ENCODE peak calls at places on chromosomes 16 and 17, in six cellular contexts. W, C, L, N, G and U are unnamed samples.

GRCh38 chr16:84141143-84141670 is 3.8 kb downstream of the HSDL1 start:
- DNase-seq in N (peak; percentile 34), G (peak; percentile 69), C (peak; percentile 56), W (peak; percentile 38), L (no peak), U (no peak)

GRCh38 chr16:68395167-68395786 is 53.0 kb downstream of the SMPD3 start:
- DNase-seq in N (no peak), G (no peak), C (no peak), L (no peak), W (no peak), U (no peak)

GRCh38 chr16:87806608-87807546 is 41.1 kb upstream of the KLHDC4 start:
- DNase-seq in N (peak; percentile 77), C (peak; percentile 56), W (peak; percentile 78), L (peak; percentile 86), G (peak; percentile 61), U (peak; percentile 75)

GRCh38 chr17:6465206-6466003 is 21.1 kb downstream of the PIMREG start:
- DNase-seq in N (no peak), G (no peak), C (no peak), W (no peak), L (peak; percentile 64), U (no peak)

GRCh38 chr16:67428146-67428731 is 2.7 kb upstream of the HSD11B2 start:
- DNase-seq in C (peak; percentile 83), N (peak; percentile 42), G (peak; percentile 81), W (peak; percentile 86), L (peak; percentile 82), U (no peak)

GRCh38 chr16:70380919-70381603 is 34.4 kb downstream of the DDX19A start:
- DNase-seq in L (peak; percentile 97), W (peak; percentile 92), G (peak; percentile 98), C (no peak), N (peak; percentile 93), U (peak; percentile 96)

GRCh38 chr17:29112780-29113295 is 67.4 kb downstream of the MYO18A start:
- DNase-seq in C (no peak), W (no peak), L (no peak), G (no peak), N (no peak), U (no peak)

GRCh38 chr16:10521681-10522274 is 58.6 kb downstream of the EMP2 start:
- DNase-seq in W (peak; percentile 45), C (peak; percentile 80), N (peak; percentile 42), L (peak; percentile 75), G (peak; percentile 79), U (peak; percentile 44)

GRCh38 chr17:28610372-28610771 is 3.6 kb downstream of the RSKR start:
- DNase-seq in L (no peak), G (no peak), C (no peak), N (no peak), W (no peak), U (no peak)

GRCh38 chr17:62625184-62625869 is 2.1 kb upstream of the MRC2 start:
- DNase-seq in G (no peak), C (no peak), L (peak; percentile 9), N (no peak), W (no peak), U (peak; percentile 72)

GRCh38 chr17:62627904-62628603 is 584 bp downstream of the MRC2 start:
- DNase-seq in G (no peak), C (peak; percentile 40), W (peak; percentile 55), L (peak; percentile 91), N (no peak), U (peak; percentile 65)

GRCh38 chr17:62627219-62627903 is at the start of gene MRC2:
- DNase-seq in W (peak; percentile 86), C (peak; percentile 43), G (no peak), L (peak; percentile 93), N (peak; percentile 31), U (peak; percentile 87)

GRCh38 chr17:62625870-62626200 is 1.6 kb upstream of the MRC2 start:
- DNase-seq in C (no peak), G (no peak), N (no peak), W (no peak), L (peak; percentile 13), U (no peak)

DNA sequence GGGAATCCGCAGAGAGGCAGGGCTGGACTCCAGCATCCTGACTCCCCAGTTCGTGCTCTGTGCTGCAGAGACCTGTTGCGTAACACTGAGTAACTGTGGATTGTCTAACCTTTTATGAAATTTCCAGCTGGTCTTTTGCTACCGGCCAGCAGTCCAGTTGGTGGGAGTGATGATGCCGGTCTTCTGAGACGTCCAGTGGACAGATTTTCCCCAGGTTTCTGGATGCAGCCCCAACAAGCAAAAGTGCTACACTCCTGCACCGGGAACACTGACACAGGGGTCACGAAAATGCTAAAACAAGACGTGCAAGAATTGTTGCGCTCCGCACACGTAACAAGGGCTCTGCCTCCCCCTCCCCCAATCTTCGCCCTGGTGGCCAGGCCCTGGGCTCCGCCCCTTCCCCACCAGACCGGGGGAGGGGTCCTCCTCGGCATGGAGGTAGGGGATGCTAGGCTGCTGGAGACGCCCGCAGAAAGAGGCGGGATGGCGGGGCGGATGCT is 701 bp upstream of the MRC2 start:
- DNase-seq in N (no peak), C (no peak), G (peak; percentile 31), W (peak; percentile 82), L (peak; percentile 88), U (peak; percentile 53)
- TF ChIP-seq REST in N (no peak), C (no peak), G (no peak), W (no peak), L (no peak), U (no peak)

DNA sequence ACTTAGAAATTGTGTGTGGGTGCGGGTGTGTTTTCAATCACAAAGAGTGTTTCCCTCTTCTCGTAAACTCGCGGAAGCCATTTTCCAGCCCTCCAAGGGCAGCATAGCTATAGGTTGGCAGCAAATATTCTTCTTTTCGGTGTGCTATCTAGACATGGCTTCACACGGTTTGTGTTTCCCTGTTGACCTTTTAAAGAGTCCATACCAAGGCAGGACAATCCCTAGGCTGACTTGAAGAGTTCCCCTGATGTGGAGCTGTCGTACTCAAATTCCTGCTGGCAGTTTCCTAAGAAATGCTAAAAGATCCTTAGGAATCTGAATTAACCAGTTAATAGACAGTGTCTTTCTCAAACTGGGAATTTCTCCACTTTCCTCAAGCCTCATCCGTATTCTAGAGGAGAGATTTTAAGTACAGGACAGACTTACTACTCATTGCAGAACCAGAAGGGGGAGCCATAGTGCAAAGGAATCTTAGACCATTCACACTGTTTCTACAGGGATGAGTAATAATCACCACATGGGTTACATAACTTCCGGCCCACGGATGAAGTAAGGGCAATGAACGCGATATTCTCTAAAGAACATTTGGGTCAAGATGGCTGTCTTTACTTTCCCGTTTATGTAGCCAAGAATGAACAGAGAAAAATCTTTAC is 288.6 kb upstream of the ELAC2 start:
- DNase-seq in W (peak; percentile 34), N (peak; percentile 81), L (peak; percentile 60), C (peak; percentile 75), G (peak; percentile 69), U (peak; percentile 27)
- TF ChIP-seq CTCF in W (peak; percentile 18), N (peak; percentile 85), L (peak; percentile 79), C (peak; percentile 49), G (peak; percentile 76), U (no peak)

GRCh38 chr16:59552164-59552563 is 818.0 kb upstream of the GOT2 start:
- DNase-seq in G (peak; percentile 3), N (no peak), C (no peak), W (no peak), L (no peak), U (no peak)
- TF ChIP-seq REST in G (no peak), N (no peak), C (no peak), W (no peak), L (no peak), U (no peak)

DNA sequence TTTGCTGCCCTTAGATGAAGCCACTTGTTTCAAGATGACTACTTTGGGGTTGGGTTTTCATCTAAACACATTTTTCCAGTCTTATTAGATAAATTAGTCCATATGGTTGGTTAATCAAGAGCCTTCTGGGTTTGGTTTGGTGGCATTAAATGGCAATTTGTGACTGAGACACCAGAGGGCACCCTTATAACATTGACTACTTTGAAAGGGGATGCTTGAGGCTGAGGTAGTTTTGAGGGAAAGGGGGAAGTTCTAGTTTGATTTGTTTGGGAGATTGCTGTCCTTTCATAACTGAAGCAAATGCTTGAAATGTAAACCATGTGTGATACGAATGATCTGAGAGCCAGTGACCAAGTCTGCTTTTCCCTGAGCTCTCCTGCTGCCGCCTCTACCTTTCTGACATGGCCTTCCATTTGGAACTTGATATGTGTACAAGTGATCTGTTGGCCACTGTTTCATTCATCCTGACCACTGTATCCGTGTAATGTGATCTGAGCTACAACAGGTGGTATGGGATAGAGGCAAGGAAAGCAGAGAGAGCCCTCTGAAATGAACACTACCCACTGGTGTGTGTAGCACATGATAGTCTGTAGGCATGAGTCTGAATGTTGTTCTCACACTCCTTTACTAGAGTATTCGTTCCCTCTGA is 5.8 kb upstream of the RARA start:
- DNase-seq in C (peak; percentile 63), G (peak; percentile 64), L (peak; percentile 63), W (peak; percentile 78), N (peak; percentile 35), U (peak; percentile 71)
- TF ChIP-seq CTCF in C (peak; percentile 63), G (peak; percentile 87), L (peak; percentile 86), W (peak; percentile 97), N (peak; percentile 70), U (peak; percentile 33)

GRCh38 chr16:52827456-52827855 is 225.2 kb downstream of the CHD9NB start:
- DNase-seq in G (peak; percentile 33), W (no peak), N (no peak), C (no peak), L (no peak), U (no peak)
- TF ChIP-seq REST in G (no peak), W (no peak), N (no peak), C (no peak), L (no peak), U (no peak)